ENCODE peak calls at places on chromosomes 3 and 15, in six cellular contexts. M is heart left ventricle, Y is Peyer's patch, C is cardiac muscle cell, S is kidney, X is mucosa of descending colon. P is an unnamed sample.

GRCh38 chr3:9732080-9732752 is 681 bp downstream of the BRPF1 start:
- DNase-seq in M (peak; percentile 49), Y (peak; percentile 63), C (no peak), S (peak; percentile 82), X (peak; percentile 75), P (peak; percentile 61)

GRCh38 chr15:97235285-97235985 is 725.1 kb upstream of the ARRDC4 start:
- DNase-seq in M (peak; percentile 24), Y (no peak), C (peak; percentile 60), S (no peak), X (no peak), P (peak; percentile 51)

GRCh38 chr3:123880998-123881561 is 3.1 kb downstream of the MYLK start:
- DNase-seq in M (no peak), Y (no peak), C (peak; percentile 66), S (peak; percentile 66), X (no peak), P (peak; percentile 5)

GRCh38 chr3:33889394-33890039 is 91.1 kb downstream of the PDCD6IP start:
- DNase-seq in M (no peak), Y (no peak), C (peak; percentile 64), S (no peak), X (no peak), P (no peak)

GRCh38 chr3:156674911-156675743 is 737 bp downstream of the TIPARP start:
- DNase-seq in M (peak; percentile 82), Y (peak; percentile 74), C (peak; percentile 70), S (peak; percentile 90), X (peak; percentile 86), P (peak; percentile 62)

GRCh38 chr3:168029705-168030104 is 66.0 kb downstream of the GOLIM4 start:
- DNase-seq in M (no peak), Y (no peak), C (no peak), S (no peak), X (no peak), P (no peak)

GRCh38 chr15:94324835-94325767 is 93.7 kb downstream of the MCTP2 start:
- DNase-seq in M (no peak), Y (peak; percentile 61), C (no peak), S (no peak), X (peak; percentile 71), P (no peak)

GRCh38 chr3:119662604-119663377 is 2.4 kb upstream of the POPDC2 start:
- DNase-seq in M (no peak), Y (no peak), C (peak; percentile 47), S (no peak), X (no peak), P (no peak)

GRCh38 chr3:43378066-43378935 is 92.0 kb downstream of the SNRK start:
- DNase-seq in M (no peak), Y (no peak), C (peak; percentile 44), S (no peak), X (no peak), P (peak; percentile 61)

GRCh38 chr3:81476652-81477051 is 284.8 kb downstream of the GBE1 start:
- DNase-seq in M (no peak), Y (no peak), C (no peak), S (no peak), X (no peak), P (no peak)

GRCh38 chr3:52518723-52519444 is 14.8 kb downstream of the NT5DC2 start:
- DNase-seq in M (no peak), Y (peak; percentile 67), C (peak; percentile 45), S (no peak), X (no peak), P (peak; percentile 58)

GRCh38 chr3:167493240-167493639 is 19.4 kb upstream of the SERPINI2 start:
- DNase-seq in M (no peak), Y (no peak), C (no peak), S (no peak), X (no peak), P (no peak)

GRCh38 chr3:106673926-106674569 is 703.2 kb upstream of the CCDC54 start:
- DNase-seq in M (no peak), Y (no peak), C (no peak), S (no peak), X (no peak), P (no peak)

GRCh38 chr15:58136731-58137130 is 1.4 kb upstream of the AQP9 start:
- DNase-seq in M (no peak), Y (no peak), C (no peak), S (no peak), X (no peak), P (no peak)

GRCh38 chr15:58554758-58555157 is 123.0 kb downstream of the LIPC start:
- DNase-seq in M (no peak), Y (no peak), C (no peak), S (no peak), X (no peak), P (no peak)

GRCh38 chr3:33789183-33789954 is 9.1 kb upstream of the PDCD6IP start:
- DNase-seq in M (no peak), Y (no peak), C (no peak), S (no peak), X (no peak), P (no peak)

GRCh38 chr3:31947671-31948091 is 33.4 kb downstream of the OSBPL10 start:
- DNase-seq in M (no peak), Y (no peak), C (no peak), S (no peak), X (no peak), P (no peak)

GRCh38 chr3:60013241-60013640 is 963.4 kb upstream of the CFAP20DC start:
- DNase-seq in M (no peak), Y (no peak), C (no peak), S (no peak), X (no peak), P (no peak)

GRCh38 chr3:112654979-112655378 is 14.0 kb upstream of the CCDC80 start:
- DNase-seq in M (no peak), Y (no peak), C (peak; percentile 5), S (no peak), X (no peak), P (no peak)

GRCh38 chr3:28544236-28544635 is 195.6 kb upstream of the AZI2 start:
- DNase-seq in M (no peak), Y (no peak), C (no peak), S (no peak), X (no peak), P (no peak)

GRCh38 chr3:189652042-189652441 is 20.9 kb downstream of the TP63 start:
- DNase-seq in M (no peak), Y (no peak), C (peak; percentile 35), S (no peak), X (no peak), P (no peak)

GRCh38 chr15:99076109-99076508 is 28.8 kb upstream of the SYNM start:
- DNase-seq in M (no peak), Y (no peak), C (no peak), S (no peak), X (no peak), P (no peak)
- H3K4me3 ChIP-seq in M (peak overlapping the region; percentile 41), Y (no peak overlapping the region), C (no peak overlapping the region), S (no peak overlapping the region), X (no peak overlapping the region), P (no peak overlapping the region)

DNA sequence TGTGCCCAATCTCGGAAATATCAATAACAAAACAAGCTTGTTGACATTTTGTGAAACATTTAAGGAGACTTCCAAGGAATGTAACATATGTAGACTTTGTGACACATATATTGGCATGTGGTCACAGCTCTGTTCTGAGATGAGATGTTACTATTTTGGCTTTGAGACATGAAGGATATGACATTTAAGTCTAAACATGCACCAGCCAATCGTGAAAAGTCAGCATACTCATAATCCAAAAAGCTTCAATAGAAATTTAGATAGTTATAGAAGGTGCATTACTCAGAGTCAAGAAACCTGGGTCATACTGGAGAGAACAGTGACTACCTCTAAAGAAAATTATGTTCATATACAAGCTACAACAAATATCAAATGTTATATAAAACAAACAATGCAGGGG is 13.4 kb downstream of the COMMD2 start:
- DNase-seq in M (no peak), Y (no peak), C (no peak), S (no peak), X (no peak), P (no peak)
- H3K36me3 ChIP-seq in M (no peaks in the 10 kb centered on the region), Y (peaks cover 37% of the 10 kb centered on the region), C (peaks cover 29% of the 10 kb centered on the region), S (peaks cover 13% of the 10 kb centered on the region), X (no peaks in the 10 kb centered on the region), P (peaks cover 17% of the 10 kb centered on the region)

GRCh38 chr3:126266291-126266840 is 86.0 kb upstream of the ALDH1L1 start:
- DNase-seq in M (peak; percentile 86), Y (no peak), C (peak; percentile 60), S (peak; percentile 85), X (no peak), P (peak; percentile 79)

GRCh38 chr3:126268866-126269265 is 88.3 kb downstream of the KLF15 start:
- DNase-seq in M (no peak), Y (no peak), C (no peak), S (no peak), X (no peak), P (no peak)

GRCh38 chr3:126266850-126267168 is 86.4 kb upstream of the ALDH1L1 start:
- DNase-seq in M (no peak), Y (no peak), C (no peak), S (no peak), X (no peak), P (no peak)

GRCh38 chr3:126267976-126268615 is 87.7 kb upstream of the ALDH1L1 start:
- DNase-seq in M (no peak), Y (no peak), C (no peak), S (no peak), X (no peak), P (no peak)

DNA sequence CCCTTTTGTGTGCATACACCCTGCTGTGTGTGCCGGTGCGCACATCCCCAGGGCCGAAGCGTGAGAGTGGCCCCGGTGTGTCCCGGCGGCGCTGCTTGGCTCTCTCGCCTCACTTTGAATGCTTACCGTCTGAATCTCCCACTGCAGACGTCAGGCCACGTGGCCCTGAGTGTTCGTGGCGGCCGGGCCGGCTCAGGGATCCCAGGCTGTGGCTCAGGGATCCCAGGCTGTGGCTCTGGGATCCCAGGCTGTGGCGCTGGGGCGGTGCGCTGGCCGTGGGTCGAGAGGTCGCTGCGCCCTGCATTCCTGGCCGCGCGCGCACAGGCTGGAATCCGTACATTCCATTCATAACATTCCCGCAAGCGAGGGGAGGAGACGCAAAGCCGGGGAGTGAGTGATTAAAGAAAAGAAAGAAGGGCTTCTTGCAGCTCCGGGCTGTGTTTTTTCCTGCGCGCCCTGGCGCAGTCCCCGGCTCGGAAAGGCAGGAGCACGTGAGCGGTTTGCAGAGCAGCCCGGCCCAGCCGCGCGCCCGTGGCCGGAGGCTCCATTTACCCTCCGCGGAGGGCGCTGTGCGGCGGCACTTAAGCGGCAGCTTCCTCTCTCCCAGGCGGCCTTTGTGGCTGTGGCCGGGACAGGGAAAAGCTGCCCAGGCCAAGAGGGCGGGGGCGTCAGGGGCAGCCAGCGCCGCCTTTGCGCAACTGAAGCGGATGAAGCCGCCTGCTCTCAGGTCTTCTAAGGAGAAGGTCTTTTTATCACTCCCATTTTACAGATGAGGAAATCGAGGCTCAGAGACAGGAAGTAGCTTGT is 87.0 kb upstream of the ALDH1L1 start:
- DNase-seq in M (peak; percentile 85), Y (no peak), C (peak; percentile 98), S (peak; percentile 94), X (peak; percentile 61), P (peak; percentile 80)
- H3K4me3 ChIP-seq in M (peak overlapping the region; percentile 39), Y (peak overlapping the region; percentile 6), C (peak overlapping the region; percentile 27), S (peak overlapping the region; percentile 52), X (no peak overlapping the region), P (peak overlapping the region; percentile 25)

GRCh38 chr3:127247292-127247691 is 40.6 kb downstream of the PRR20G start:
- DNase-seq in M (no peak), Y (no peak), C (no peak), S (no peak), X (no peak), P (no peak)
- H3K36me3 ChIP-seq in M (no peaks in the 10 kb centered on the region), Y (no peaks in the 10 kb centered on the region), C (no peaks in the 10 kb centered on the region), S (no peaks in the 10 kb centered on the region), X (no peaks in the 10 kb centered on the region), P (no peaks in the 10 kb centered on the region)